ENCODE peak calls at places on chromosomes 13 and 19, in ten cellular contexts. O, Q, A, S, F, D, E, J, R and V are unnamed samples.

GRCh38 chr13:112058519-112058873 is 8.5 kb upstream of the SOX1 start:
- DNase-seq in O (no peak), Q (no peak), A (peak), S (no peak), F (no peak), D (no peak), E (no peak), J (no peak), R (no peak), V (no peak)

GRCh38 chr13:107585466-107585865 is 629.9 kb downstream of the LIG4 start:
- DNase-seq in O (no peak), Q (no peak), A (no peak), S (no peak), F (no peak), D (no peak), E (no peak), J (no peak), R (no peak), V (no peak)

GRCh38 chr13:39273953-39274352 is 235.7 kb downstream of the NHLRC3 start:
- DNase-seq in O (peak), Q (peak), A (no peak), S (no peak), F (no peak), D (no peak), E (no peak), J (no peak), R (no peak), V (peak)

GRCh38 chr13:91609353-91609752 is 210.9 kb downstream of the GPC5 start:
- DNase-seq in O (no peak), Q (no peak), A (no peak), S (no peak), F (no peak), D (no peak), E (no peak), J (no peak), R (no peak), V (no peak)

GRCh38 chr13:85828094-85828684 is 29.0 kb upstream of the SLITRK6 start:
- DNase-seq in O (peak), Q (no peak), A (no peak), S (no peak), F (no peak), D (no peak), E (no peak), J (no peak), R (peak), V (no peak)

GRCh38 chr13:47521895-47522487 is 479.1 kb downstream of the SUCLA2 start:
- DNase-seq in O (no peak), Q (no peak), A (no peak), S (no peak), F (no peak), D (no peak), E (no peak), J (no peak), R (no peak), V (no peak)

GRCh38 chr19:3671680-3672574 is 28.3 kb downstream of the PIP5K1C start:
- DNase-seq in O (no peak), Q (no peak), A (no peak), S (no peak), F (no peak), D (no peak), E (no peak), J (no peak), R (peak), V (no peak)

GRCh38 chr13:112205990-112206389 is 139.0 kb downstream of the SOX1 start:
- DNase-seq in O (no peak), Q (no peak), A (no peak), S (no peak), F (no peak), D (no peak), E (no peak), J (no peak), R (no peak), V (no peak)

GRCh38 chr19:16226184-16226591 is 28.5 kb downstream of the AP1M1 start:
- DNase-seq in O (no peak), Q (no peak), A (no peak), S (no peak), F (no peak), D (no peak), E (no peak), J (no peak), R (no peak), V (no peak)

GRCh38 chr19:47512183-47512947 is 2.5 kb downstream of the NAPA start:
- DNase-seq in O (peak), Q (peak), A (no peak), S (no peak), F (peak), D (peak), E (no peak), J (no peak), R (no peak), V (peak)

GRCh38 chr13:112839347-112840105 is 129.5 kb upstream of the MCF2L start:
- DNase-seq in O (no peak), Q (no peak), A (no peak), S (no peak), F (no peak), D (no peak), E (no peak), J (no peak), R (no peak), V (no peak)

GRCh38 chr13:67515895-67516294 is 285.8 kb upstream of the PCDH9 start:
- DNase-seq in O (no peak), Q (no peak), A (no peak), S (no peak), F (no peak), D (no peak), E (no peak), J (no peak), R (no peak), V (no peak)

DNA sequence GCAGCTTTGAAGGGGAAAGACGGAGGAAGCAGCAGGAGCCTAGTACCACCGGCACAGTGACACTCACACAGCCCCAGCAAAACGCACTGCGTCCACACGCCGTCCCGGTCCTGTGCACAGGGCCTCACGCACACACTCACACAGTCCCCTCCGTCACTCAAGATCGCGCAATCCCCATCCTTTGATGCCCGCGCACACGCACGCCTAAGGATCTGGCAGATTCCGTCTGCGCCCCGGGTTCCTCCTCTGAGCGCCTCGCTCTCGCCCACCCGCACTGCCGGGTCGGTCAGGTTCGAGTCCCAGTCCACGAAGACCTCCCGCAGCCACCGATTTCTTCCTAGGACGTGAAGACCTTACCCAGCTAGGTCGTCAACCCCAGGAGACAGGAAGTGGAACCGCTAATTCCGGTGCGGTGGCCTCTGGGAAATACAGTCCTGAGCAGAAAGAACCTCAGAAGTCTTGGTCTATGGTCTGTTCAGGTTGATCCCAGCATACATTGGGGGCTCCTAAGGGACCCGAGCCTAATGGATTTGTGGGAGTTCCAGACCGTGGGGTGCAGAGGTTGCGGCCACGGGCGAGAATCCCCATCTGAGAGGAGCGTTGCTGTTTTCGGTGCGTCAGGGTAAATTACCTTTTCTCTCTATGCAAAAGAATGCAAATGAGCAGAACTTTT is at the start of gene ZNF780B:
- DNase-seq in O (peak), Q (peak), A (peak), S (peak), F (peak), D (peak), E (peak), J (peak), R (peak), V (peak)
- TF ChIP-seq POLR2A in O (peak), Q (no peak), A (no peak), S (no peak), F (no peak), D (no peak), E (no peak), J (no peak), R (peak), V (no peak)

GRCh38 chr19:45499196-45500180 is 1.2 kb downstream of the PPM1N start:
- DNase-seq in O (peak), Q (no peak), A (no peak), S (no peak), F (peak), D (no peak), E (peak), J (no peak), R (peak), V (peak)
- TF ChIP-seq EP300 in O (no peak), Q (no peak), A (no peak), S (no peak), F (no peak), D (no peak), E (peak), J (no peak), R (no peak), V (no peak)

DNA sequence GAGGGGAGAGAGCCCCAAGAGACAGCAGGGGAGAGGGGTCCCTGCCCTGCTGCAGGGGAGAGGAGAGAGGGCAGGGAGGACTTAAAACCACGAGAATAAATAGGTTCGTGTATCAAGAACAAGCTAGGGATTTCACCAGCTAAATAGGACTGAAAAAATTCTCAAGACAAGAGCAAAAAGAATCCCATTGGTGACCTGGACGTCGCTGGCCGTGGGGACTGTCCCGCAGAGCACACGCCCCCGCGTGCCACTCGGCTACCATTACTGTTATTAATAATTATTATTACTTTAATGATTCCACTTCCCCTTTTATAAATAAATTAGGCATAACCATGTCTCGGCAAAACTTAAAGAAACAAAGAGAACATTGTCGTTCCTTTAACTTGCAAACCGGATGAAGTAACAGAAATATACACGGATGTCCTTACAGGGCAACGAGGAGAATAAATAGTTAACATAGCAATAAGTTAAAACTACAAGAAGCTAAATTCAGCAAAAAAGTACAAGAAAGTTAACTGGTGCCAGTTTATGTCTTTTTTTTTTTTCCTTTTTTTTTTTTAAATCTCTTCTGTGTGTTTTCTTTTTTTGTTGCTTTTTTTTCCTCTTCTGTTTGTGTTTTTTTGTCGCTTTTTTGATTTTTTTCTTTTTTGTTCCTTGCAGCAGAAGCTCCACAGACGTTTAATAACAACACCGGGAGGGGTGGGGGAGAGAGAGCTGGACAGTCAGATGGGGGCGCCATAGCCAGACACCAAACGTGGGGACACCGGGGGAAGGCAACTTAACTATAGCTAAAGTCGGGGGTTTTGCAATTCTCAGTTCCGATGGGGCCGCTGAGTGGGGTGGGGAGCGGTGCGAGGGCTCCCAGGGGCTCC is 16.7 kb downstream of the PRKCSH start:
- DNase-seq in O (no peak), Q (no peak), A (no peak), S (no peak), F (no peak), D (no peak), E (no peak), J (no peak), R (peak), V (no peak)
- TF ChIP-seq CTCF in O (no peak), Q (no peak), A (no peak), S (no peak), F (no peak), D (no peak), E (peak), J (no peak), R (peak), V (no peak)

DNA sequence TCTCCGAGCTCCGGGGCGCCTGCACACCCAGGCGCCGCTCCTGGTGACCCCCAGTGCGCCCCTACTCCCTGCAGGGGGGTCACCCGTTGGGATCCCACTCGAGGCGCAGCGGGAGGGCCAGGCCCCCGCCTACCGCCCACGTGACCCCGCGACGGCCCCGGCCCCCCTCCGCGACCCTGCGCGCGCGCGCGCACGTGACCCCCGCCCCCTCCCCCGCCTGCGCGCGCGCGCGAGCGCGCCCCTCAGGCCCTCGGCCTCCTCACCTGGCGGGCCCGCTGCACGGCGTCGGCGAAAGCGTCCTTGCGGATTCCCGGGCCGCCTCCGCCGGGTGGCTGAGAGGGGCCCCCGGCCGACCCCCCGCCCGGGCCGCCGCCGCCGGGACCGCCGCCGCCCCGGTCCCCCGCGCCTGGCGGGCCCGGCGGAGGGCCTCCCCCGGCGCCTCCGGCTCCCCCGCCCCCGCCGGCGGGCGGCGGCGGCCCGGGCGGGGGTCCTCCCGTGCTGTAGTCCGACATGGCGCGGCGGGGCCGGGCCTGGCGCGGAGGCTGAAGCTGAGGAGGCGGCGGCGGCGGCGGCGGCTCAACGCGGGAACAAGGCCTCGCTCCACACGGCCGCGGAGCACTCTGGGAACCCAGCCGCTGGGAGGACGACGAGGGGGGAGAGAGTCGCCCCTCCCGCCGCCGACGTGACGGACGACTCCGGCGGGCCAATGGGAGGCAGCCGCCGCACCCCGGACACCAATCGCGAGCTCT is at the start of gene KHSRP:
- DNase-seq in O (no peak), Q (no peak), A (no peak), S (no peak), F (no peak), D (peak), E (no peak), J (peak), R (peak), V (no peak)
- TF ChIP-seq POLR2A in O (peak), Q (no peak), A (no peak), S (no peak), F (peak), D (peak), E (peak), J (peak), R (peak), V (peak)

GRCh38 chr19:35178701-35179100 is 24.2 kb downstream of the FXYD5 start:
- DNase-seq in O (no peak), Q (no peak), A (no peak), S (no peak), F (peak), D (no peak), E (no peak), J (no peak), R (no peak), V (no peak)

GRCh38 chr19:35179830-35180229 is 25.3 kb downstream of the FXYD5 start:
- DNase-seq in O (no peak), Q (no peak), A (no peak), S (no peak), F (no peak), D (no peak), E (no peak), J (no peak), R (no peak), V (no peak)

GRCh38 chr19:35174226-35174625 is 19.7 kb downstream of the FXYD5 start:
- DNase-seq in O (no peak), Q (no peak), A (no peak), S (no peak), F (no peak), D (no peak), E (no peak), J (no peak), R (no peak), V (no peak)

GRCh38 chr19:35176183-35176570 is 21.6 kb downstream of the FXYD5 start:
- DNase-seq in O (no peak), Q (no peak), A (no peak), S (no peak), F (no peak), D (no peak), E (no peak), J (no peak), R (no peak), V (no peak)

DNA sequence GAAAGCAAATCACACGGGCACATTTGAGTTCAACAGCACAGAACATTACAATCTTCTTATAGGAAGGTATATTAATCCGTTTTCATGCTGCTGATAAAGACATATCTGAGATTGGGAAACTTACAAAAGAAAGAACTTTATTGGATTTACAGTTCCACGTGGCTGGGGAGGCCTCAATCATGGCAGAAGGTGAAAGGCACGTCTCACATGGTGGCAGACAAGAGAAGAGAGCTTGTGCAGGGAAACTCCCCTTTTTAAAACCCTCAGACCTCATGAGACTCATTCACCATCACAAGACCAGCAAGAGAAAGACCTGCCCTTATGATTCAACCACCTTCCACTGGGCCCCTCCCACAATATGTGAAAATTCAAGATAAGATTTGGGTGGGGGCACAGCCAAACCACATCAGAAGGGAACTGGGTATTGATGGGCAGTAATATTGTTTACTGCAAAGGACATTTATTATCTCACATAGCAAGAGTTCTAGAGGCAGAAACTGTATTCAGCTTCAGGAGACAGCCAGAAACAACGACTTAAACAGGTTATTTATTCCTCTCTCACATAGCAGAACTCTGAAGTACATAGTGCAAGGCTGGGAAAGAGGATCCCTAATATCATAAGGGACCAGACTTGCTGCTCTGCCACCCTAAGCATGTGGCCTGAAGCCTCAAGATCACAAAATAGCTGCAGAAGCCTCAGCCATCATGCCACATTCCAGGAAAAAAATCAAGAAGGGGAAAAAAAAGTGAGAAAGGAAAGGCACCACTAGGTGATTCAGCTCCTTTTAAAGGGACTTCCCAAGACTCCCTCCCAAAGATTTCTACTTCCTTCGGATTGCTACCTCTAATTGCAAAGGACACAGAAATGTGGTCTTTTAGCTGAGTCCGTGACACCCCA is 23.1 kb downstream of the FXYD5 start:
- DNase-seq in O (no peak), Q (no peak), A (no peak), S (no peak), F (no peak), D (no peak), E (no peak), J (no peak), R (no peak), V (no peak)
- TF ChIP-seq EP300 in O (no peak), Q (no peak), A (no peak), S (no peak), F (no peak), D (no peak), E (no peak), J (no peak), R (no peak), V (no peak)

GRCh38 chr13:73337511-73337910 is 278.7 kb downstream of the KLF5 start:
- DNase-seq in O (no peak), Q (no peak), A (no peak), S (no peak), F (no peak), D (no peak), E (no peak), J (no peak), R (no peak), V (no peak)

GRCh38 chr13:73338389-73338788 is 279.6 kb downstream of the KLF5 start:
- DNase-seq in O (peak), Q (no peak), A (no peak), S (no peak), F (no peak), D (no peak), E (no peak), J (no peak), R (no peak), V (no peak)

GRCh38 chr13:73335938-73336337 is 277.1 kb downstream of the KLF5 start:
- DNase-seq in O (peak), Q (no peak), A (no peak), S (no peak), F (no peak), D (no peak), E (no peak), J (no peak), R (no peak), V (no peak)

GRCh38 chr13:73335226-73335625 is 276.4 kb downstream of the KLF5 start:
- DNase-seq in O (peak), Q (no peak), A (no peak), S (no peak), F (no peak), D (no peak), E (no peak), J (no peak), R (no peak), V (no peak)

DNA sequence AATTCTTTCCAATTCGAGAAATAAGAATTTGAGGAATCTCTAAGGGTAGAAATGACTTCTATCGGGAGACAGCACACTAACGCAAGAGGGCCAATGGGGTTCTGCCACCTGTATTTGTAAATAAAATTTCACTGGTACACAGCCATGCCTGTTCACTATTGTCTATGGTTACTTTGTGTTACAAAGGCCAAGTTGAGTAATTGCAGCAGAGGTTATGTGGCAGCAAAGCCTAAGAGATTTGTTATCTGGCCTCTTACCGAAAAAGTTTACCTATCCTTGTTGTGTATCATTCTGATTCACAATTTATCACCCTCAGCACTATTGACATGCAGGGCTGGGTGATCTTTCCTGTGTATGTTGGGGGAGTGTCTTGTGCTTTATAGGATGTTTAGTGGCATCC is 278.0 kb downstream of the KLF5 start:
- DNase-seq in O (peak), Q (peak), A (no peak), S (no peak), F (no peak), D (no peak), E (no peak), J (no peak), R (no peak), V (no peak)
- TF ChIP-seq CTCF in O (no peak), Q (no peak), A (no peak), S (no peak), F (no peak), D (no peak), E (no peak), J (no peak), R (no peak), V (no peak)